ENCODE peak calls at places on chromosome 9, in four cellular contexts. X is CD4-positive, CD25-positive, alpha-beta regulatory T cell; I is neuronal stem cell; Y is cardiac muscle cell. J is an unnamed sample.

GRCh38 chr9:95736370-95736769 is 139.1 kb upstream of the ERCC6L2 start:
- DNase-seq in Y (no peak), X (no peak), I (no peak), J (no peak)

GRCh38 chr9:18947772-18948391 is 85.1 kb downstream of the SAXO1 start:
- DNase-seq in I (no peak), Y (no peak), X (no peak), J (no peak)

GRCh38 chr9:3361115-3361514 is 164.7 kb downstream of the RFX3 start:
- DNase-seq in Y (no peak), X (no peak), I (no peak), J (no peak)

GRCh38 chr9:19181556-19181955 is 48.9 kb upstream of the DENND4C start:
- DNase-seq in X (no peak), Y (no peak), I (no peak), J (no peak)

GRCh38 chr9:9747787-9748186 is 865.0 kb downstream of the PTPRD start:
- DNase-seq in I (no peak), X (no peak), Y (no peak), J (no peak)

GRCh38 chr9:124559871-124560270 is 52.7 kb upstream of the NR5A1 start:
- DNase-seq in X (no peak), I (no peak), Y (no peak), J (no peak)

GRCh38 chr9:123742009-123742767 is 187.7 kb downstream of the DENND1A start:
- DNase-seq in X (no peak), Y (peak; percentile 38), I (peak; percentile 27), J (no peak)

GRCh38 chr9:27331393-27331792 is 34.4 kb upstream of the EQTN start:
- DNase-seq in Y (no peak), I (no peak), X (no peak), J (no peak)

GRCh38 chr9:19690128-19690527 is 98.7 kb downstream of the SLC24A2 start:
- DNase-seq in Y (no peak), X (no peak), I (no peak), J (no peak)

GRCh38 chr9:86062845-86063693 is 36.3 kb downstream of the GOLM1 start:
- DNase-seq in X (no peak), I (no peak), Y (no peak), J (no peak)

GRCh38 chr9:130268521-130269131 is 3.1 kb downstream of the HMCN2 start:
- DNase-seq in Y (no peak), I (no peak), X (no peak), J (no peak)

GRCh38 chr9:87336914-87337333 is 160.7 kb upstream of the DAPK1 start:
- DNase-seq in X (no peak), Y (peak; percentile 79), I (peak; percentile 65), J (no peak)

GRCh38 chr9:33331411-33331891 is 41.1 kb downstream of the NFX1 start:
- DNase-seq in Y (no peak), I (no peak), X (no peak), J (no peak)

GRCh38 chr9:98712987-98713386 is 4.3 kb upstream of the GABBR2 start:
- DNase-seq in Y (no peak), I (no peak), X (no peak), J (no peak)

GRCh38 chr9:93091453-93092081 is 4.5 kb upstream of the CARD19 start:
- DNase-seq in X (no peak), Y (no peak), I (no peak), J (no peak)

GRCh38 chr9:134538856-134539562 is 102.6 kb upstream of the COL5A1 start:
- DNase-seq in I (no peak), X (no peak), Y (no peak), J (no peak)

GRCh38 chr9:35714123-35714522 is 17.9 kb downstream of the TLN1 start:
- DNase-seq in X (no peak), I (no peak), Y (no peak), J (no peak)

GRCh38 chr9:35713578-35713977 is 18.4 kb downstream of the TLN1 start:
- DNase-seq in X (no peak), I (no peak), Y (no peak), J (no peak)

GRCh38 chr9:35717132-35717870 is 14.7 kb downstream of the TLN1 start:
- DNase-seq in I (no peak), Y (no peak), X (no peak), J (no peak)

GRCh38 chr9:35714579-35715252 is 17.3 kb downstream of the TLN1 start:
- DNase-seq in I (no peak), Y (no peak), X (no peak), J (no peak)

GRCh38 chr9:35716236-35716635 is 15.8 kb downstream of the TLN1 start:
- DNase-seq in I (no peak), X (no peak), Y (no peak), J (no peak)
- H3K36me3 ChIP-seq in I (peaks cover 78% of the 10 kb centered on the region), X (peaks cover 96% of the 10 kb centered on the region), Y (peaks cover 82% of the 10 kb centered on the region), J (peaks cover 94% of the 10 kb centered on the region)

DNA sequence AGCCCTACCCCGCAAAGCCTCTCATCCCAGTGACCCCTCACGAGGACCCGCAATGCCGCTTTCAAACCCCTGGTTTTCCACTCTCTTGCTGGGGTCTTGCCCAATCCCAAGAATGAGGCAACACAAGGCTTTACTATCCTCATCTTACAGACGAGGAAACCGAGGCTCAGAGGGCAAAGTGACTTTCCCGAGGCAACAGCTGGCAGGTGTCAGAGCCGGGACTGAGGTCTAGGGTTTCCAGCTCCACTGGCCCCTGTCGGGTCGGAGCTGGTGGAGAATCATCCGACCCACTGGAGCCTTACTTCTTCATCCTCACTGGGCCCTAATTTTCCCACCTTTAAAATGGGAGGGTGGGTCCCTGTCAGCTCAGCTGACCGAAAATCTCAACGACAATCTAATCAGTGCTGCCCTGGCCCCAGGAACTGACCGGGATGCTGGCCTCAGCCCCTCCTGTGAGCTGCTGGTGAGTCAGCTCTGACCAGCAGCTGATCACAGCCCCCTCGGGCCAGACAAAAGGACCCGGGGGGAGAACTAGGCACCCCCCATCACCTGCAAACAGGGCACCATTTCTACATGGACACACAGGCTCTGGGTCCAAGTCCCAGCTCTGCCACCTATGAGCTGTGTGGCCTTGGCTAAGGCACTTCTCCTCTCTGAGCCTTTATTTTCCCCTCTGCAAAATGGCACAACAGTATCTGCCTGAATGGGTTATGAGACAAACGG is 72.7 kb upstream of the STXBP1 start:
- DNase-seq in X (no peak), Y (no peak), I (no peak), J (no peak)
- H3K4me1 ChIP-seq in X (no peaks in the 10 kb centered on the region), Y (peaks cover 3% of the 10 kb centered on the region), I (peaks cover 3% of the 10 kb centered on the region), J (no peaks in the 10 kb centered on the region)

GRCh38 chr9:128809036-128809599 is 9.2 kb upstream of the ENDOG start:
- DNase-seq in X (no peak), I (no peak), Y (no peak), J (no peak)
- H3K36me3 ChIP-seq in X (peaks cover 33% of the 10 kb centered on the region), I (peaks cover 17% of the 10 kb centered on the region), Y (peaks cover 27% of the 10 kb centered on the region), J (peaks cover 7% of the 10 kb centered on the region)

GRCh38 chr9:69179037-69179436 is 5.0 kb downstream of the TJP2 start:
- DNase-seq in X (no peak), I (no peak), Y (no peak), J (no peak)
- H3K4me1 ChIP-seq in X (peaks cover 68% of the 10 kb centered on the region), I (peaks cover 4% of the 10 kb centered on the region), Y (peaks cover 52% of the 10 kb centered on the region), J (peaks cover 9% of the 10 kb centered on the region)

GRCh38 chr9:78301466-78301865 is 4.5 kb downstream of the PSAT1 start:
- DNase-seq in I (no peak), Y (no peak), X (no peak), J (no peak)

GRCh38 chr9:78298046-78298511 is 1.2 kb downstream of the PSAT1 start:
- DNase-seq in I (no peak), X (no peak), Y (peak; percentile 40), J (no peak)

GRCh38 chr9:78296893-78297671 is at the start of gene PSAT1:
- DNase-seq in I (peak; percentile 93), X (peak; percentile 84), Y (peak; percentile 96), J (peak; percentile 89)

GRCh38 chr9:78297672-78297961 is 692 bp downstream of the PSAT1 start:
- DNase-seq in Y (no peak), X (no peak), I (no peak), J (no peak)

GRCh38 chr9:78300209-78300608 is 3.3 kb downstream of the PSAT1 start:
- DNase-seq in X (no peak), I (no peak), Y (no peak), J (no peak)
- H3K36me3 ChIP-seq in X (peaks cover 10% of the 10 kb centered on the region), I (peaks cover 24% of the 10 kb centered on the region), Y (peaks cover 9% of the 10 kb centered on the region), J (no peaks in the 10 kb centered on the region)

DNA sequence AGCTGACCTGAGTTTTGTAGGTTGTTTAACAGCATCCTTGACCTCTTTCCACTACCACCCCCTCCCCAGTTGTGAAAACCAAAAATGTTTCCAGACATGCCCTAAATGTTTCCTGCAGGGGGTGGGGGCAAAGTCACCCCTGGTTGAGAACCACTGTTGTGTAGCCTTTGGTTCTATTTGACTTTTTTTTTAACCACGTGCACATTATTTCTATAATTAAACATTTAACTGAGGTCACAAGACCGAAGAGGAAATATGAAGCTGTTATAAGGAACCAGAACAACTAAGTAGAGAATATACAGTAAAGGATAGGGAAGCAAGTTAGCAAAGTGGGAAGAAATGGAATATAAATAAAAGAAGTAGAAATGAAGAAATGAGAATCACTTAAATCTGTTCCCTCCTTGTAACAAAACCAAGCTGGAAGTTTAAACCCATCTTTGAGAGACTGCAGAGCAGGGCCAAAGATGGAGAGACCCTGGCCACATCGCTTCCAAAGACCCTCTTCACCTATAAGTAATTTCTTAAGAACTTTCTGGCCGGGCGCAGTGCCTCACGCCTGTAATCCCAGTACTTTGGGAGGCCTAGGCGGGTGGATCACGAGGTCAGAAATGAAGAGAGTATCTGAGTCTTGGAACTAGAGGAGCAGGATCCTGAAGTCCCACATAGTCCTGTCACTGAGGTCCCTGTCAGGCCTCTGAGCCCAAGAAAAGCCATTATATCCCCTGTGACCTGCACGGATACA is 14.4 kb downstream of the SIT1 start:
- DNase-seq in I (no peak), Y (no peak), X (no peak), J (no peak)
- H3K4me1 ChIP-seq in I (no peaks in the 10 kb centered on the region), Y (peaks cover 9% of the 10 kb centered on the region), X (peaks cover 11% of the 10 kb centered on the region), J (peaks cover 33% of the 10 kb centered on the region)